ENCODE peak calls at places on chromosome X, in ten cellular contexts. L, J, R, G, Q, X, I, K, T and P are unnamed samples.

GRCh38 chrX:109873576-109873975 is 129.3 kb upstream of the TMEM164 start:
- DNase-seq in R (no peak), X (no peak), I (no peak), K (no peak), G (no peak), Q (no peak), L (no peak), J (no peak), T (no peak), P (no peak)

GRCh38 chrX:21658746-21659145 is 616 bp upstream of the KLHL34 start:
- DNase-seq in I (no peak), J (no peak), X (no peak), G (no peak), Q (no peak), K (no peak), R (no peak), L (no peak), T (no peak), P (no peak)

GRCh38 chrX:150886381-150886780 is 12.1 kb downstream of the CD99L2 start:
- DNase-seq in X (no peak), K (no peak), T (no peak), I (no peak), R (no peak), J (no peak), G (no peak), L (no peak), Q (no peak), P (no peak)

GRCh38 chrX:103629295-103630170 is 758 bp downstream of the TCEAL1 start:
- DNase-seq in J (peak; percentile 61), R (peak; percentile 66), X (peak; percentile 73), Q (peak; percentile 27), I (no peak), K (peak; percentile 5), T (peak; percentile 49), L (peak; percentile 70), G (no peak), P (peak; percentile 70)

GRCh38 chrX:40474205-40474626 is 106.6 kb upstream of the ATP6AP2 start:
- DNase-seq in K (no peak), R (peak; percentile 54), X (no peak), G (no peak), J (peak; percentile 26), T (peak; percentile 12), Q (peak; percentile 9), L (peak; percentile 38), I (no peak), P (no peak)

GRCh38 chrX:15749642-15750610 is 11.9 kb downstream of the CA5B start:
- DNase-seq in G (no peak), K (no peak), Q (no peak), J (no peak), R (peak; percentile 44), I (no peak), T (no peak), X (peak; percentile 23), L (no peak), P (peak; percentile 16)

GRCh38 chrX:39196192-39197102 is 395.2 kb downstream of the MID1IP1 start:
- DNase-seq in J (peak; percentile 27), I (peak; percentile 36), X (peak; percentile 85), R (no peak), K (no peak), L (peak; percentile 57), G (no peak), T (no peak), Q (peak; percentile 3), P (peak; percentile 8)

GRCh38 chrX:21412883-21413282 is 38.7 kb downstream of the CNKSR2 start:
- DNase-seq in I (no peak), R (no peak), Q (no peak), K (no peak), J (no peak), X (peak; percentile 25), T (no peak), L (no peak), G (no peak), P (peak; percentile 21)

GRCh38 chrX:88612870-88613329 is 134.1 kb upstream of the CPXCR1 start:
- DNase-seq in I (no peak), K (no peak), L (no peak), X (no peak), G (no peak), T (no peak), Q (no peak), R (no peak), J (no peak), P (no peak)

GRCh38 chrX:134544614-134545255 is 84.8 kb downstream of the HPRT1 start:
- DNase-seq in G (no peak), X (no peak), I (no peak), J (no peak), T (no peak), Q (no peak), L (peak; percentile 37), R (no peak), K (no peak), P (no peak)